ENCODE peak calls at places on chromosome 12, in seven cellular contexts. J, F, P, C, Q, K and X are unnamed samples.

GRCh38 chr12:105523164-105524057 is 192.9 kb downstream of the C12orf75 start:
- DNase-seq in J (peak), F (peak), P (no peak), C (peak), Q (peak), K (no peak), X (no peak)

GRCh38 chr12:98896938-98897337 is 251.8 kb downstream of the APAF1 start:
- DNase-seq in J (no peak), F (peak), P (no peak), C (no peak), Q (no peak), K (no peak), X (no peak)

GRCh38 chr12:6327591-6328041 is 14.3 kb downstream of the TNFRSF1A start:
- DNase-seq in J (no peak), F (no peak), P (no peak), C (no peak), Q (no peak), K (no peak), X (no peak)

GRCh38 chr12:77608157-77608755 is 222.4 kb upstream of the NAV3 start:
- DNase-seq in J (no peak), F (no peak), P (no peak), C (no peak), Q (no peak), K (no peak), X (no peak)

GRCh38 chr12:117359029-117359845 is 2.2 kb downstream of the NOS1 start:
- DNase-seq in J (no peak), F (no peak), P (no peak), C (no peak), Q (no peak), K (no peak), X (no peak)

GRCh38 chr12:9753042-9753820 is 7.5 kb downstream of the CD69 start:
- DNase-seq in J (no peak), F (no peak), P (peak), C (no peak), Q (no peak), K (no peak), X (no peak)

GRCh38 chr12:120247621-120248030 is 17.9 kb downstream of the PXN start:
- DNase-seq in J (no peak), F (peak), P (no peak), C (no peak), Q (no peak), K (no peak), X (no peak)

GRCh38 chr12:92729773-92730305 is 27.1 kb downstream of the PLEKHG7 start:
- DNase-seq in J (no peak), F (no peak), P (no peak), C (no peak), Q (no peak), K (no peak), X (no peak)

GRCh38 chr12:19681007-19681406 is 241.7 kb downstream of the AEBP2 start:
- DNase-seq in J (no peak), F (no peak), P (no peak), C (no peak), Q (no peak), K (no peak), X (no peak)

GRCh38 chr12:43105426-43105981 is 446.5 kb downstream of the ADAMTS20 start:
- DNase-seq in J (no peak), F (no peak), P (no peak), C (no peak), Q (no peak), K (no peak), X (no peak)
- TF ChIP-seq CTCF in J (no peak), F (no peak), P (no peak), C (no peak), Q (no peak), K (no peak), X (no peak)

GRCh38 chr12:48454675-48455074 is 17.7 kb upstream of the ANP32D start:
- DNase-seq in J (no peak), F (peak), P (no peak), C (no peak), Q (no peak), K (no peak), X (no peak)
- TF ChIP-seq CTCF in J (no peak), F (peak), P (no peak), C (peak), Q (no peak), K (no peak), X (no peak)

DNA sequence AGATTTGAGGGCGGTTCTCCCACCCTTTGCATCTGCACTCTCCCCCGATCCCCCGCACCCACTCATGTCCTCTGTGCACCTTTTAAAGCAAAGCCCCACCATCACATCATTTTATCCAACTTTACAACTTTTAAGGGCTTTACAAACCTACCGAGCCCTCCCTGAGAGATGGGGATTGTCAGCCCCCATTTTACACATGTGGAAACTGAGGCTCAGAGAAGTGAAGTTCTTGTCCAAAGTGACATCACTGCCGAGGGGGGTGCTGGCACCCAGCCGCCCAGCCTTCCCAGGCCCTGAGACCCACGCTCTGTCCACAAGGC is 334.2 kb downstream of the MED13L start:
- DNase-seq in J (no peak), F (no peak), P (no peak), C (no peak), Q (no peak), K (no peak), X (no peak)
- TF ChIP-seq CTCF in J (no peak), F (no peak), P (no peak), C (no peak), Q (no peak), K (no peak), X (no peak)

GRCh38 chr12:76080729-76081415 is 3.6 kb downstream of the NAP1L1 start:
- DNase-seq in J (no peak), F (no peak), P (peak), C (no peak), Q (no peak), K (peak), X (no peak)
- TF ChIP-seq CTCF in J (no peak), F (peak), P (peak), C (no peak), Q (no peak), K (peak), X (no peak)

GRCh38 chr12:15722951-15723350 is 66.2 kb downstream of the EPS8 start:
- DNase-seq in J (no peak), F (no peak), P (no peak), C (no peak), Q (no peak), K (no peak), X (no peak)
- TF ChIP-seq CTCF in J (no peak), F (no peak), P (no peak), C (no peak), Q (no peak), K (no peak), X (no peak)